ENCODE peak calls at places on chromosomes 5 and 9, in seven cellular contexts. A is stomach, C is WTC11, O is astrocyte of the cerebellum, U is coronary artery, B is cardiac fibroblast, G is GM13977. L is an unnamed sample.

GRCh38 chr9:107249131-107249533 is 33.9 kb upstream of the RAD23B start:
- DNase-seq in A (no peak), C (peak), O (no peak), U (no peak), B (peak), G (no peak), L (no peak)

GRCh38 chr5:155053482-155053881 is 39.9 kb downstream of the KIF4B start:
- DNase-seq in A (no peak), C (no peak), O (no peak), U (no peak), B (no peak), G (no peak), L (no peak)

GRCh38 chr5:71782771-71783770 is 64.0 kb downstream of the CARTPT start:
- DNase-seq in A (peak), C (peak), O (peak), U (peak), B (peak), G (peak), L (peak)

GRCh38 chr5:116930628-116931027 is 356.0 kb upstream of the SEMA6A start:
- DNase-seq in A (no peak), C (no peak), O (no peak), U (no peak), B (no peak), G (no peak), L (no peak)

GRCh38 chr5:98777295-98777694 is 3.8 kb downstream of the RGMB start:
- DNase-seq in A (no peak), C (no peak), O (no peak), U (no peak), B (no peak), G (no peak), L (no peak)

GRCh38 chr5:146007270-146007669 is 70.9 kb downstream of the SH3RF2 start:
- DNase-seq in A (no peak), C (no peak), O (no peak), U (no peak), B (peak), G (no peak), L (no peak)

GRCh38 chr9:98805506-98806272 is 1.8 kb upstream of the GALNT12 start:
- DNase-seq in A (no peak), C (no peak), O (no peak), U (no peak), B (peak), G (no peak), L (no peak)

GRCh38 chr9:93258818-93259489 is 75.0 kb downstream of the WNK2 start:
- DNase-seq in A (peak), C (peak), O (no peak), U (peak), B (no peak), G (no peak), L (no peak)

GRCh38 chr5:1763548-1763911 is 36.1 kb downstream of the MRPL36 start:
- DNase-seq in A (no peak), C (peak), O (peak), U (peak), B (peak), G (peak), L (peak)

GRCh38 chr9:86324308-86324707 is 29.9 kb downstream of the TUT7 start:
- DNase-seq in A (no peak), C (no peak), O (peak), U (no peak), B (peak), G (no peak), L (peak)

GRCh38 chr5:124740055-124740454 is 6.4 kb downstream of the ZNF608 start:
- DNase-seq in A (no peak), C (no peak), O (no peak), U (no peak), B (no peak), G (no peak), L (no peak)

GRCh38 chr5:96022971-96023370 is 61.3 kb upstream of the ELL2 start:
- DNase-seq in A (no peak), C (no peak), O (no peak), U (no peak), B (no peak), G (no peak), L (no peak)

GRCh38 chr9:97954550-97954989 is 16.6 kb upstream of the HEMGN start:
- DNase-seq in A (peak), C (peak), O (no peak), U (no peak), B (peak), G (peak), L (peak)

GRCh38 chr9:127950513-127951210 is 13.0 kb upstream of the DPM2 start:
- DNase-seq in A (no peak), C (no peak), O (no peak), U (no peak), B (no peak), G (no peak), L (no peak)

GRCh38 chr9:85089188-85089969 is 419.9 kb downstream of the NTRK2 start:
- DNase-seq in A (no peak), C (no peak), O (no peak), U (no peak), B (no peak), G (no peak), L (no peak)

GRCh38 chr5:67974054-67974453 is 241.5 kb upstream of the PIK3R1 start:
- DNase-seq in A (no peak), C (no peak), O (no peak), U (no peak), B (no peak), G (no peak), L (no peak)

GRCh38 chr9:32403567-32403966 is 19.1 kb downstream of the ACO1 start:
- DNase-seq in A (no peak), C (no peak), O (no peak), U (no peak), B (peak), G (no peak), L (no peak)

GRCh38 chr5:16934669-16935068 is 1.4 kb downstream of the MYO10 start:
- DNase-seq in A (no peak), C (no peak), O (no peak), U (no peak), B (peak), G (no peak), L (no peak)

GRCh38 chr9:128081052-128081451 is 13.0 kb downstream of the SLC25A25 start:
- DNase-seq in A (no peak), C (no peak), O (peak), U (no peak), B (peak), G (peak), L (no peak)

GRCh38 chr5:14011089-14012004 is 66.9 kb upstream of the DNAH5 start:
- DNase-seq in A (peak), C (peak), O (peak), U (peak), B (peak), G (peak), L (peak)
- TF ChIP-seq CTCF in A (no peak), C (no peak), O (no peak), U (no peak), B (no peak), G (peak), L (no peak)

GRCh38 chr5:140926211-140926902 is at the start of gene PCDHAC1:
- DNase-seq in A (peak), C (peak), O (no peak), U (peak), B (peak), G (no peak), L (peak)
- TF ChIP-seq CTCF in A (peak), C (peak), O (peak), U (peak), B (peak), G (no peak), L (no peak)

GRCh38 chr9:78958887-78959286 is 612.9 kb upstream of the TLE4 start:
- DNase-seq in A (no peak), C (no peak), O (no peak), U (no peak), B (peak), G (no peak), L (no peak)
- TF ChIP-seq CTCF in A (no peak), C (no peak), O (no peak), U (no peak), B (peak), G (peak), L (no peak)

GRCh38 chr5:167219296-167219695 is 1072.1 kb upstream of the WWC1 start:
- DNase-seq in A (no peak), C (no peak), O (no peak), U (no peak), B (no peak), G (no peak), L (no peak)

GRCh38 chr5:167217097-167217743 is 1074.2 kb upstream of the WWC1 start:
- DNase-seq in A (no peak), C (no peak), O (no peak), U (no peak), B (no peak), G (no peak), L (no peak)
- TF ChIP-seq CTCF in A (no peak), C (no peak), O (no peak), U (no peak), B (no peak), G (no peak), L (no peak)

DNA sequence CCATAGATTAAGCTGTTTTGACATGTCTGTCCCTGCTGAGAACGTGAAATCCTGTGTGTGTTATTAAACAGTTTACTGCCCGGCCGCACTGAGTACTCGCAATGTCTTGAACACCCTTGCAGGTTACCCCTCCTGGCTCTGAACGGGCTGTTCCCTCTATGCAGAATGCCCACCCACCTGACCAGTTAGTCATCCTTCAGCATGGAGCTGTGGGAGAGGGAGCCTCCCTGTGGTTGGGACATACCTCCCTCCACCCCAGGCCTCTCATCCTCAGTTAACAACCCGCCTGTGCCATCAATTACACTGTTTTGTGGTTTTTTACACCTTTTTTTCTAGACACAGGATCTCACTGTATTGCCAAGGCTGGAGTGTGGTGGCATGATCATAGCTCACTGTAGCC is 26.0 kb downstream of the TJP2 start:
- DNase-seq in A (no peak), C (peak), O (no peak), U (no peak), B (peak), G (no peak), L (no peak)
- TF ChIP-seq CTCF in A (no peak), C (no peak), O (peak), U (no peak), B (no peak), G (no peak), L (no peak)

GRCh38 chr9:138049779-138050471 is 172.3 kb downstream of the CACNA1B start:
- DNase-seq in A (peak), C (no peak), O (no peak), U (peak), B (no peak), G (no peak), L (peak)
- TF ChIP-seq CTCF in A (no peak), C (no peak), O (no peak), U (no peak), B (no peak), G (no peak), L (no peak)

GRCh38 chr5:172926796-172927195 is 32.4 kb upstream of the RPL26L1 start:
- DNase-seq in A (no peak), C (no peak), O (no peak), U (no peak), B (no peak), G (no peak), L (no peak)

GRCh38 chr5:172932313-172933017 is 26.8 kb upstream of the RPL26L1 start:
- DNase-seq in A (peak), C (peak), O (no peak), U (peak), B (peak), G (peak), L (peak)

GRCh38 chr5:172926008-172926523 is 33.2 kb upstream of the RPL26L1 start:
- DNase-seq in A (no peak), C (no peak), O (no peak), U (no peak), B (no peak), G (no peak), L (no peak)

GRCh38 chr5:172931001-172931536 is 28.2 kb upstream of the RPL26L1 start:
- DNase-seq in A (no peak), C (no peak), O (peak), U (peak), B (peak), G (peak), L (no peak)

DNA sequence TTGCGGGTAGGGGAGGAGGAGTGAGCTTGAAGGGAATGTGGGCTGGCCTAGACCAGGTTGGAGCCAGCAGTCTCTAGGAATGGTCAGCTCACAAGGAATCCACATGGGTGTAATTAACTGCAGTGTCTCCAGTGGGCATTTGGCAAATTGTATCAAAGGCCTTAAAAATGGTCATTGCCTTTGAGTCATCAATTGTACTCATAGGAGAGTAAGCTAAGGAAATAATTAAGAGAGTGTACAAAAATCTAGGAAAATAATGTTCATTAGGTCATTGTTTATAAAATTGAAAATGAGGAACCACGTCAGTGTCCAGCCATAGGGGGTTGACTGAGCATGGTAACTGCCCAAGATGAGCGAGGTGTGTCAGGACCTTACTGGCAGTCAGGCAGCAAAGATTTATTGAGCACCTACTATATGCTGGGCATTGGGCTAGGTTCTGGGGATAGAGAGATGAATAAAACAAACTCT is 29.8 kb upstream of the RPL26L1 start:
- DNase-seq in A (no peak), C (no peak), O (peak), U (no peak), B (peak), G (no peak), L (no peak)
- TF ChIP-seq CTCF in A (no peak), C (no peak), O (no peak), U (no peak), B (peak), G (no peak), L (no peak)

DNA sequence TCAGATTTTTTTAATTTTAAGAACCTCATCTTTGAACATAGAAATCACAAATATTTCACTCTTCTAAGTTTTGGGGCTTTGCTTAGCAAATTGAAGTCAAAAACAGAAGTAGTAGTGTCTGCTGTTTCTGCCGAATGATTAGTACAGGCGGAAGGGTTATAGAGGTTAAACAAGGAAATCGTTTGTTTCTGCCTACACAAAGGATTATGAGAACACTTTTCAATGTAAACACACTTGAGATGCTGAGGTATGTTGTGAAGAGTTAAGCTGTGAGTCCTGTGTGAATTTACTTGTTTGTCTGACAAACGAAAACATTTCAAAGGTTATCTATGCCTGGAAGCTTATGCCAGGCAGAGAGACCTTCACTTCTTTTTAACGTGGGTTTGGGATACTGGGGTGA is 224.8 kb downstream of the CETN3 start:
- DNase-seq in A (no peak), C (no peak), O (no peak), U (no peak), B (no peak), G (no peak), L (no peak)
- TF ChIP-seq CTCF in A (no peak), C (no peak), O (no peak), U (no peak), B (no peak), G (no peak), L (no peak)

L was measured in GM13976.